ENCODE peak calls at places on chromosomes 12 and 14, in six cellular contexts. H is stomach, V is HS-27A, E is AG08395, R is fibroblast of the aortic adventitia, N is neuronal stem cell. W is an unnamed sample.

GRCh38 chr12:93368766-93369165 is 9.0 kb upstream of the NUDT4 start:
- DNase-seq in V (no peak), N (no peak), E (no peak), R (no peak), H (no peak), W (no peak)

GRCh38 chr12:95214466-95214865 is 2.8 kb downstream of the FGD6 start:
- DNase-seq in R (no peak), V (no peak), H (no peak), E (no peak), N (no peak), W (no peak)

GRCh38 chr12:116196752-116197718 is 80.5 kb downstream of the MED13L start:
- DNase-seq in N (no peak), R (peak), E (no peak), V (no peak), H (no peak), W (no peak)

GRCh38 chr12:113812431-113813228 is 153.5 kb downstream of the RBM19 start:
- DNase-seq in H (no peak), N (no peak), E (no peak), R (no peak), V (no peak), W (no peak)

GRCh38 chr12:24778486-24779304 is 170.2 kb downstream of the BCAT1 start:
- DNase-seq in H (no peak), R (peak), N (peak), V (no peak), E (peak), W (no peak)

GRCh38 chr12:89707992-89708792 is 446 bp downstream of the ATP2B1 start:
- DNase-seq in R (no peak), N (no peak), H (peak), V (no peak), E (peak), W (peak)

GRCh38 chr12:131965073-131965472 is 15.3 kb downstream of the EP400 start:
- DNase-seq in E (no peak), V (no peak), R (no peak), N (no peak), H (no peak), W (no peak)

GRCh38 chr12:53798575-53798974 is 46.8 kb upstream of the CISTR start:
- DNase-seq in R (peak), N (no peak), V (no peak), E (no peak), H (no peak), W (no peak)

GRCh38 chr12:66085213-66085612 is 45.3 kb downstream of the LLPH start:
- DNase-seq in R (no peak), V (no peak), N (no peak), E (no peak), H (no peak), W (no peak)

GRCh38 chr14:68244272-68244975 is 424.8 kb downstream of the RAD51B start:
- DNase-seq in H (no peak), R (peak), N (no peak), V (no peak), E (no peak), W (no peak)

GRCh38 chr14:65483647-65484046 is 71.1 kb downstream of the FUT8 start:
- DNase-seq in N (no peak), R (peak), H (no peak), E (no peak), V (no peak), W (no peak)

GRCh38 chr12:28708918-28709371 is 440.1 kb upstream of the FAR2 start:
- DNase-seq in V (peak), N (no peak), H (no peak), R (peak), E (peak), W (no peak)

GRCh38 chr12:9707864-9708808 is 24.8 kb downstream of the CLECL1 start:
- DNase-seq in R (peak), N (peak), V (peak), H (peak), E (peak), W (peak)

GRCh38 chr14:68464716-68465115 is 328.2 kb downstream of the ZFP36L1 start:
- DNase-seq in N (no peak), V (peak), R (peak), H (no peak), E (peak), W (peak)

GRCh38 chr12:3490848-3491382 is at the start of gene PRMT8:
- DNase-seq in N (peak), V (no peak), E (no peak), R (no peak), H (no peak), W (peak)

GRCh38 chr12:44317651-44318126 is 481.8 kb downstream of the TMEM117 start:
- DNase-seq in E (peak), N (peak), H (no peak), R (peak), V (no peak), W (no peak)

GRCh38 chr12:65568517-65568916 is 255.8 kb upstream of the HMGA2 start:
- DNase-seq in H (peak), E (no peak), N (no peak), V (peak), R (peak), W (peak)

GRCh38 chr14:99234982-99235491 is 37.0 kb downstream of the BCL11B start:
- DNase-seq in R (no peak), N (peak), H (no peak), E (peak), V (no peak), W (no peak)

GRCh38 chr14:92507174-92507768 is 6.3 kb upstream of the RIN3 start:
- DNase-seq in H (no peak), E (no peak), R (no peak), N (no peak), V (no peak), W (no peak)

GRCh38 chr12:73220951-73221350 is 948.8 kb downstream of the TRHDE start:
- DNase-seq in E (no peak), H (no peak), R (no peak), N (no peak), V (no peak), W (peak)

GRCh38 chr12:131864469-131864868 is 30.0 kb upstream of the ULK1 start:
- DNase-seq in H (no peak), N (no peak), V (no peak), E (no peak), R (no peak), W (no peak)

GRCh38 chr12:79661629-79662028 is 29.1 kb downstream of the PAWR start:
- DNase-seq in N (no peak), E (no peak), H (no peak), V (no peak), R (no peak), W (no peak)

GRCh38 chr12:65364021-65364420 is 85.5 kb downstream of the MSRB3 start:
- DNase-seq in E (peak), N (no peak), V (peak), H (no peak), R (peak), W (no peak)

GRCh38 chr12:91515944-91516739 is 333.5 kb upstream of the DCN start:
- DNase-seq in E (no peak), V (no peak), R (no peak), N (no peak), H (no peak), W (no peak)

GRCh38 chr14:68896132-68896531 is 83.0 kb downstream of the ACTN1 start:
- DNase-seq in H (no peak), R (no peak), N (no peak), E (no peak), V (no peak), W (no peak)

GRCh38 chr14:70706177-70706576 is 64.5 kb downstream of the TTC9 start:
- DNase-seq in R (no peak), H (no peak), V (peak), E (peak), N (no peak), W (no peak)

GRCh38 chr14:91252901-91253794 is 8.6 kb upstream of the GPR68 start:
- DNase-seq in E (peak), H (peak), N (no peak), R (no peak), V (no peak), W (no peak)

W was measured in MG63.